ENCODE peak calls at places on chromosomes 6 and 20, in six cellular contexts. One of them, this sample, is unnamed. For H3K4me1, the result is how much of the 10 kb centered on the place peaks cover.

GRCh38 chr20:3765171-3765887 is 2.2 kb downstream of the ADISSP start:
- DNase-seq in Caco-2: no peak
- DNase-seq in PC-3: no peak
- DNase-seq in gastrocnemius medialis: no peak
- DNase-seq in left lung: no peak
- DNase-seq in spleen: no peak
- DNase-seq in this sample: no peak

GRCh38 chr6:35086636-35087360 is 54.3 kb downstream of the TCP11 start:
- DNase-seq in spleen: peak
- DNase-seq in Caco-2: no peak
- DNase-seq in gastrocnemius medialis: no peak
- DNase-seq in left lung: no peak
- DNase-seq in PC-3: no peak
- DNase-seq in this sample: no peak

GRCh38 chr6:154488802-154489437 is 21.6 kb downstream of the CNKSR3 start:
- DNase-seq in left lung: no peak
- DNase-seq in Caco-2: no peak
- DNase-seq in spleen: no peak
- DNase-seq in gastrocnemius medialis: no peak
- DNase-seq in PC-3: peak
- DNase-seq in this sample: no peak

GRCh38 chr6:168133186-168133585 is 54.2 kb upstream of the FRMD1 start:
- DNase-seq in Caco-2: no peak
- DNase-seq in gastrocnemius medialis: no peak
- DNase-seq in spleen: no peak
- DNase-seq in left lung: peak
- DNase-seq in PC-3: no peak
- DNase-seq in this sample: no peak

GRCh38 chr6:154805288-154805911 is 72.2 kb downstream of the SCAF8 start:
- DNase-seq in gastrocnemius medialis: no peak
- DNase-seq in PC-3: peak
- DNase-seq in spleen: no peak
- DNase-seq in Caco-2: no peak
- DNase-seq in left lung: no peak
- DNase-seq in this sample: no peak

GRCh38 chr6:2739335-2739734 is 11.4 kb downstream of the MYLK4 start:
- DNase-seq in Caco-2: no peak
- DNase-seq in gastrocnemius medialis: no peak
- DNase-seq in spleen: no peak
- DNase-seq in PC-3: peak
- DNase-seq in left lung: no peak
- DNase-seq in this sample: no peak

GRCh38 chr6:91018586-91018985 is 431.7 kb upstream of the MAP3K7 start:
- DNase-seq in gastrocnemius medialis: no peak
- DNase-seq in Caco-2: no peak
- DNase-seq in PC-3: no peak
- DNase-seq in left lung: no peak
- DNase-seq in spleen: no peak
- DNase-seq in this sample: no peak

GRCh38 chr6:30075094-30075986 is at the start of gene RNF39:
- DNase-seq in gastrocnemius medialis: no peak
- DNase-seq in PC-3: peak
- DNase-seq in left lung: peak
- DNase-seq in spleen: no peak
- DNase-seq in Caco-2: no peak
- DNase-seq in this sample: no peak

GRCh38 chr20:13545755-13546154 is 93.0 kb downstream of the TASP1 start:
- DNase-seq in Caco-2: no peak
- DNase-seq in spleen: no peak
- DNase-seq in gastrocnemius medialis: no peak
- DNase-seq in left lung: no peak
- DNase-seq in PC-3: no peak
- DNase-seq in this sample: no peak

GRCh38 chr6:146027586-146028249 is 1.1 kb upstream of the GRM1 start:
- DNase-seq in left lung: no peak
- DNase-seq in spleen: no peak
- DNase-seq in Caco-2: no peak
- DNase-seq in gastrocnemius medialis: no peak
- DNase-seq in PC-3: no peak
- DNase-seq in this sample: no peak

GRCh38 chr6:76230711-76231110 is 158.2 kb upstream of the IMPG1 start:
- DNase-seq in Caco-2: peak
- DNase-seq in gastrocnemius medialis: no peak
- DNase-seq in PC-3: no peak
- DNase-seq in left lung: no peak
- DNase-seq in spleen: no peak
- DNase-seq in this sample: no peak

GRCh38 chr20:19885981-19886665 is 128.1 kb downstream of the RIN2 start:
- DNase-seq in spleen: no peak
- DNase-seq in Caco-2: no peak
- DNase-seq in gastrocnemius medialis: no peak
- DNase-seq in left lung: peak
- DNase-seq in PC-3: peak
- DNase-seq in this sample: peak

GRCh38 chr20:19885576-19885956 is 127.5 kb downstream of the RIN2 start:
- DNase-seq in spleen: no peak
- DNase-seq in PC-3: peak
- DNase-seq in gastrocnemius medialis: no peak
- DNase-seq in left lung: no peak
- DNase-seq in Caco-2: no peak
- DNase-seq in this sample: no peak

GRCh38 chr20:19888269-19888669 is 128.9 kb upstream of the NAA20 start:
- DNase-seq in gastrocnemius medialis: no peak
- DNase-seq in left lung: no peak
- DNase-seq in PC-3: no peak
- DNase-seq in Caco-2: no peak
- DNase-seq in spleen: no peak
- DNase-seq in this sample: no peak

GRCh38 chr20:19887566-19888268 is 129.4 kb upstream of the NAA20 start:
- DNase-seq in spleen: no peak
- DNase-seq in left lung: no peak
- DNase-seq in PC-3: no peak
- DNase-seq in Caco-2: no peak
- DNase-seq in gastrocnemius medialis: no peak
- DNase-seq in this sample: no peak

GRCh38 chr20:19886666-19887288 is 128.7 kb downstream of the RIN2 start:
- DNase-seq in left lung: no peak
- DNase-seq in Caco-2: no peak
- DNase-seq in spleen: no peak
- DNase-seq in gastrocnemius medialis: no peak
- DNase-seq in PC-3: peak
- DNase-seq in this sample: no peak
- H3K4me3 ChIP-seq in left lung: peak
- H3K4me3 ChIP-seq in Caco-2: no peak
- H3K4me3 ChIP-seq in spleen: no peak
- H3K4me3 ChIP-seq in gastrocnemius medialis: peak
- H3K4me3 ChIP-seq in PC-3: peak
- H3K4me3 ChIP-seq in this sample: no peak

GRCh38 chr20:63521602-63522001 is 1.0 kb downstream of the PPDPF start:
- DNase-seq in Caco-2: no peak
- DNase-seq in gastrocnemius medialis: no peak
- DNase-seq in PC-3: no peak
- DNase-seq in left lung: no peak
- DNase-seq in spleen: peak
- DNase-seq in this sample: peak
- TF ChIP-seq CTCF in Caco-2: no peak
- TF ChIP-seq CTCF in gastrocnemius medialis: no peak
- TF ChIP-seq CTCF in PC-3: no peak
- TF ChIP-seq CTCF in left lung: no peak
- TF ChIP-seq CTCF in spleen: no peak
- TF ChIP-seq CTCF in this sample: no peak

GRCh38 chr6:109452181-109452580 is 3.4 kb downstream of the MICAL1 start:
- DNase-seq in gastrocnemius medialis: no peak
- DNase-seq in left lung: no peak
- DNase-seq in PC-3: no peak
- DNase-seq in Caco-2: no peak
- DNase-seq in spleen: no peak
- DNase-seq in this sample: no peak
- H3K4me1 ChIP-seq in gastrocnemius medialis: under half
- H3K4me1 ChIP-seq in left lung: under half
- H3K4me1 ChIP-seq in PC-3: under half
- H3K4me1 ChIP-seq in Caco-2: under half
- H3K4me1 ChIP-seq in spleen: half or more
- H3K4me1 ChIP-seq in this sample: under half

DNA sequence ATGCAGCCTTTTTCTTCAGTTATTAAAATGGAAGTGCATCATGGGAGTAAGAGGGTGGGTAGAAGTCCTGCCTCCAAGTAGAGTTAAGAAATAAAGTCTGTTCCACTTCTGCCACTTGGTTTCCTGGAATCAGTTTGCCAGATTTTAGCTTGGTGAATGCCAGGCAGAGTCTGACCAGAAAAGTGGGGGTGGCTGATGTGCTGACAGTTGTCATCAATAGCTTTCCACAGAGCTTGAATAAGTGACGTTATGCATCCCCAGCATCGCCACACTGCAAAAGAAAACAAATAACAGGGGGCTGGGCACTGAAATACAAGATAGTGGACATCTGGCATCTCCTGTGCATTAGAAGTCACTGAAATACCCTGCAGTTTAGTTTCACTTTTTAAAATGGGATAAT is 30.8 kb upstream of the CEP162 start:
- DNase-seq in PC-3: no peak
- DNase-seq in left lung: no peak
- DNase-seq in Caco-2: no peak
- DNase-seq in spleen: no peak
- DNase-seq in gastrocnemius medialis: no peak
- DNase-seq in this sample: no peak
- H3K4me3 ChIP-seq in PC-3: no peak
- H3K4me3 ChIP-seq in left lung: no peak
- H3K4me3 ChIP-seq in Caco-2: no peak
- H3K4me3 ChIP-seq in spleen: no peak
- H3K4me3 ChIP-seq in gastrocnemius medialis: no peak
- H3K4me3 ChIP-seq in this sample: no peak